ENCODE peak calls at places on chromosomes 6 and 20, in four cellular contexts. One of them, this sample, is unnamed.

GRCh38 chr20:47989957-47990356 is 204.7 kb upstream of the SULF2 start:
- DNase-seq in SK-N-SH: peak; percentile 34
- DNase-seq in HepG2: no peak
- DNase-seq in K562: no peak
- DNase-seq in this sample: no peak

GRCh38 chr6:144661101-144661806 is 376.1 kb downstream of the UTRN start:
- DNase-seq in SK-N-SH: no peak
- DNase-seq in HepG2: peak; percentile 93
- DNase-seq in K562: no peak
- DNase-seq in this sample: no peak

GRCh38 chr6:14035448-14035847 is 82.1 kb upstream of the CD83 start:
- DNase-seq in HepG2: no peak
- DNase-seq in SK-N-SH: no peak
- DNase-seq in K562: no peak
- DNase-seq in this sample: peak; percentile 25

GRCh38 chr6:139161169-139161568 is 26.3 kb downstream of the HECA start:
- DNase-seq in HepG2: peak; percentile 5
- DNase-seq in SK-N-SH: no peak
- DNase-seq in K562: no peak
- DNase-seq in this sample: no peak

GRCh38 chr6:45423111-45423900 is 45.6 kb upstream of the SUPT3H start:
- DNase-seq in K562: no peak
- DNase-seq in SK-N-SH: peak; percentile 41
- DNase-seq in HepG2: no peak
- DNase-seq in this sample: peak; percentile 53

GRCh38 chr6:136753624-136754023 is 38.7 kb downstream of the MAP3K5 start:
- DNase-seq in HepG2: no peak
- DNase-seq in K562: no peak
- DNase-seq in SK-N-SH: no peak
- DNase-seq in this sample: no peak

GRCh38 chr6:133512410-133513016 is 271.4 kb downstream of the EYA4 start:
- DNase-seq in K562: peak; percentile 10
- DNase-seq in HepG2: peak; percentile 46
- DNase-seq in SK-N-SH: peak; percentile 26
- DNase-seq in this sample: peak; percentile 58

GRCh38 chr6:155408231-155408630 is 47.4 kb downstream of the NOX3 start:
- DNase-seq in HepG2: no peak
- DNase-seq in K562: no peak
- DNase-seq in SK-N-SH: no peak
- DNase-seq in this sample: no peak

GRCh38 chr20:63127700-63128364 is 88.1 kb downstream of the YTHDF1 start:
- DNase-seq in SK-N-SH: no peak
- DNase-seq in HepG2: no peak
- DNase-seq in K562: no peak
- DNase-seq in this sample: peak; percentile 5

GRCh38 chr6:165656581-165657324 is 6.3 kb downstream of the PDE10A start:
- DNase-seq in HepG2: no peak
- DNase-seq in K562: no peak
- DNase-seq in SK-N-SH: no peak
- DNase-seq in this sample: no peak

GRCh38 chr6:70221025-70221714 is 81.7 kb downstream of the COL9A1 start:
- DNase-seq in SK-N-SH: peak; percentile 68
- DNase-seq in HepG2: peak; percentile 12
- DNase-seq in K562: peak; percentile 70
- DNase-seq in this sample: no peak

GRCh38 chr20:44187054-44187762 is at the start of gene JPH2:
- DNase-seq in K562: no peak
- DNase-seq in SK-N-SH: peak; percentile 64
- DNase-seq in HepG2: no peak
- DNase-seq in this sample: peak; percentile 74

GRCh38 chr6:147131728-147132127 is 72.5 kb upstream of the STXBP5 start:
- DNase-seq in K562: peak; percentile 30
- DNase-seq in SK-N-SH: no peak
- DNase-seq in HepG2: no peak
- DNase-seq in this sample: no peak

DNA sequence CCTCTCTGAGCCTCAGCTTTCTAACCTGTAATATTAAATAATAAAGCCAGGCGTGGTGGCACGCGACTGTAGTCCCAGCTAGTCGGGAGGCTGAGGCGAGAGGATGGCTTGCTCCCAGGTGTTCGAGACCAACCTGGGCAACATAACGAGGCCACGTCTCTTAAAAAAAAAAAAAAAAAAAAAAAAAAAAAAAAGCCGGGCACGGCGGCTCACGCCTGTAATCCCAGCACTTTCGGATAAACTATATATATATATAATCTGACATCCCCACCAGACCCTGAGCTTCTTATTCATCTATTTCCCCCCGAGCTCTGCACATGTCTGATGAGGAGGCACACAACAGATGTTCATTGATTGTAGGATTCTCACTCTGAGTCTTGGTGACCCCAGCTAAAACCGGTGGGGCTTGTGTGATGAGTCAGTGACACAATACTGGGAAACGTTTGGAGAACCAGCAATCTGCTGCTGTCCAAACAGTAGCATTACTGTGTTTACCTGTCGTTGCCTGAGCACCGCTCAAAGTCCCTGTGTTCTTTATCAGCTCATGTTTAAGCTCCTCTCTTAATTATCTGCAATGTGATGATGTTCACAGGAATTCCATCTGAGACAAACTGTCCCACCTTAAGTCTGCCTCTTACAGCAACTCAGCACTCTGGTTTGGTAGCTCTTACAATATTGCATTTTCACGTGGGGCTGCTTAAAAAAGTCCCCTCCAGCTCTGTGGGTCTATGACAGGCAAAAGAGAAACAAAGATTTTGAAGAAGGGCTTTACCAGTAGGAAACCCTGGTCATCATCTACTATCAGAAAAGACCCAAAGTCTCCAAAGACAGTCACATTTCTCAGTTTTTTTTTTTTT is 1.0 kb upstream of the SPATA2 start:
- DNase-seq in HepG2: peak; percentile 100
- DNase-seq in K562: peak; percentile 60
- DNase-seq in SK-N-SH: no peak
- DNase-seq in this sample: no peak
- TF ChIP-seq FOXJ3 in HepG2: peak; percentile 99
- TF ChIP-seq FOXJ3 in K562: peak; percentile 82
- TF ChIP-seq FOXJ3 in SK-N-SH: no peak
- TF ChIP-seq FOXJ3 in this sample: no peak

GRCh38 chr20:20780127-20780822 is 67.8 kb upstream of the RALGAPA2 start:
- DNase-seq in SK-N-SH: no peak
- DNase-seq in HepG2: peak; percentile 21
- DNase-seq in K562: no peak
- DNase-seq in this sample: no peak
- TF ChIP-seq FOXJ3 in SK-N-SH: no peak
- TF ChIP-seq FOXJ3 in HepG2: no peak
- TF ChIP-seq FOXJ3 in K562: no peak
- TF ChIP-seq FOXJ3 in this sample: no peak

GRCh38 chr6:28534880-28535279 is 9.2 kb downstream of the GPX5 start:
- DNase-seq in HepG2: no peak
- DNase-seq in SK-N-SH: no peak
- DNase-seq in K562: no peak
- DNase-seq in this sample: no peak

GRCh38 chr6:28541996-28542395 is 16.3 kb downstream of the GPX5 start:
- DNase-seq in K562: no peak
- DNase-seq in SK-N-SH: no peak
- DNase-seq in HepG2: no peak
- DNase-seq in this sample: no peak

GRCh38 chr6:28531479-28532128 is 5.9 kb downstream of the GPX5 start:
- DNase-seq in K562: no peak
- DNase-seq in HepG2: peak; percentile 18
- DNase-seq in SK-N-SH: no peak
- DNase-seq in this sample: no peak

GRCh38 chr6:28537509-28538140 is 11.9 kb downstream of the GPX5 start:
- DNase-seq in K562: no peak
- DNase-seq in HepG2: no peak
- DNase-seq in SK-N-SH: no peak
- DNase-seq in this sample: peak; percentile 78

DNA sequence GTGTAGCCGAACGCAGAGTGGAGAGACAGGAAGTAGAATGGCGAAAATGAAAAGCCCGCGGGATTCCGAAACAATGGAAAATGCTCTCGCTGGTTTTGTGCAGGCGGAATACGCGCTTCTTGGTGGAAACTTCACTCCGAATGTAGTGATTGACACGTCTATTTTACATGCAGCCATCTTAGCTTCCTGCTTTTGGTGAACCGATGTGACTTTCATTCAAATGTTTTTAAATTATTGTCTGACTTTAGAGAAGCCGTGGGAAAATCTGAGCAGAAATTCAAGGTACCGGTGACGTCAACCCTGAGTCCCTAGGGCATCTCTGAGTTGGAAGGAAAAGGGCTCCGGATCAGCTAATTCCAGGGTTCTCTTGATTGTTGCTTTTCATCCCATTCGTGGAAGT is 11.4 kb downstream of the GPX5 start:
- DNase-seq in SK-N-SH: peak; percentile 28
- DNase-seq in HepG2: no peak
- DNase-seq in K562: no peak
- DNase-seq in this sample: peak; percentile 30
- TF ChIP-seq FOXJ3 in SK-N-SH: no peak
- TF ChIP-seq FOXJ3 in HepG2: no peak
- TF ChIP-seq FOXJ3 in K562: no peak
- TF ChIP-seq FOXJ3 in this sample: no peak

GRCh38 chr20:25282796-25283195 is 34.9 kb downstream of the PYGB start:
- DNase-seq in K562: no peak
- DNase-seq in HepG2: no peak
- DNase-seq in SK-N-SH: no peak
- DNase-seq in this sample: peak; percentile 3

GRCh38 chr20:25285091-25285647 is 37.3 kb downstream of the PYGB start:
- DNase-seq in HepG2: no peak
- DNase-seq in K562: peak; percentile 16
- DNase-seq in SK-N-SH: no peak
- DNase-seq in this sample: peak; percentile 26

GRCh38 chr20:25284131-25284601 is 36.3 kb downstream of the PYGB start:
- DNase-seq in HepG2: no peak
- DNase-seq in K562: no peak
- DNase-seq in SK-N-SH: no peak
- DNase-seq in this sample: peak; percentile 1

GRCh38 chr20:25282034-25282781 is 34.3 kb downstream of the PYGB start:
- DNase-seq in K562: no peak
- DNase-seq in HepG2: no peak
- DNase-seq in SK-N-SH: no peak
- DNase-seq in this sample: peak; percentile 7

GRCh38 chr20:25283221-25283951 is 35.5 kb downstream of the PYGB start:
- DNase-seq in HepG2: no peak
- DNase-seq in SK-N-SH: no peak
- DNase-seq in K562: no peak
- DNase-seq in this sample: peak; percentile 5
- TF ChIP-seq FOXJ3 in HepG2: no peak
- TF ChIP-seq FOXJ3 in SK-N-SH: no peak
- TF ChIP-seq FOXJ3 in K562: no peak
- TF ChIP-seq FOXJ3 in this sample: no peak

DNA sequence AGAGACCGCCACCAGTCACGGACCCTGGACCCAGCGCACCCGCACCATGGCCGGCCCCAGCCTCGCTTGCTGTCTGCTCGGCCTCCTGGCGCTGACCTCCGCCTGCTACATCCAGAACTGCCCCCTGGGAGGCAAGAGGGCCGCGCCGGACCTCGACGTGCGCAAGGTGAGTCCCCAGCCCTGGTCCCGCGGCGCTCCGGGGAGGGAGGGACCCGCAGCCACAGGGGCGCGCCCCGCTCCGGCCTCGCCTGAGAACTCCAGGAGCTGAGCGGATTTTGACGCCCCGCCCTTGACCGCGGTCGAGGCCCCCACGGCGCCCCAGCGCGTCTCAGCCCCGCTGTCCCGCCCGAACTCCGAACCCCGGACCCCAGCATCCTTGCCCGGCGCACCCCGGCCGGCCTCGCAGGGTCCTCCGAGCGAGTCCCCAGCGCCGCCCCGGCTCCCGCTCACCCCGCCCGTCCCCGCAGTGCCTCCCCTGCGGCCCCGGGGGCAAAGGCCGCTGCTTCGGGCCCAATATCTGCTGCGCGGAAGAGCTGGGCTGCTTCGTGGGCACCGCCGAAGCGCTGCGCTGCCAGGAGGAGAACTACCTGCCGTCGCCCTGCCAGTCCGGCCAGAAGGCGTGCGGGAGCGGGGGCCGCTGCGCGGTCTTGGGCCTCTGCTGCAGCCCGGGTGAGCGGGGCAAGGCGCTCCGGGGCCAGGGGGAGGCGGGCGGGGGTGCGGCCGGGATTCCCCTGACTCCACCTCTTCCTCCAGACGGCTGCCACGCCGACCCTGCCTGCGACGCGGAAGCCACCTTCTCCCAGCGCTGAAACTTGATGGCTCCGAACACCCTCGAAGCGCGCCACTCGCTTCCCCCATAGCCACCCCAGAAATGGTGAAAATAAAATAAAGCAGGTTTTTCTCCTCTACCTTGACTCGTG is at the start of gene OXT:
- DNase-seq in HepG2: no peak
- DNase-seq in SK-N-SH: no peak
- DNase-seq in K562: peak; percentile 1
- DNase-seq in this sample: peak; percentile 69
- TF ChIP-seq FOXJ3 in HepG2: no peak
- TF ChIP-seq FOXJ3 in SK-N-SH: no peak
- TF ChIP-seq FOXJ3 in K562: no peak
- TF ChIP-seq FOXJ3 in this sample: no peak

DNA sequence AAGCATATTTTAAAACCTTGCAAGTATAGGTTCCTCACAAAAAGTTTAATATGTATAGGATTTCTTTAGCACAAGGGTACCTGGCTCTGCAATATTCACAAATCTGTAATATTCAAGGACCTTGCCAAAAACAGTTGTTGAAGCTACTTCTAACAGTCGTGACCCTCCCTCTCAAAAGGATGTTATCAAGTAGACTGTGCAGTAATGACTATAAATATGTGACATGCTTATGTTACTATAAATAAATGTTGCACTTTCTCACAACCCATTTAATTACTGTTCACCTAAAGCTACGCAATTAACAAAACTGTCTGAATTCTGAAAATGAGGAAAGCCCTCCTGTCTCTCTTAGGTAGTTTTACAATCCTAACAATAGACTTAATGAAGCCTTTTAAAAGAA is 41.8 kb downstream of the FYN start:
- DNase-seq in HepG2: no peak
- DNase-seq in K562: no peak
- DNase-seq in SK-N-SH: no peak
- DNase-seq in this sample: no peak
- TF ChIP-seq FOXJ3 in HepG2: no peak
- TF ChIP-seq FOXJ3 in K562: no peak
- TF ChIP-seq FOXJ3 in SK-N-SH: no peak
- TF ChIP-seq FOXJ3 in this sample: no peak

This sample was measured in WTC11.